ENCODE peak calls at places on chromosomes 4 and X, in five cellular contexts. F is HCT116, G is MM.1S, D is GM23248, K is OCI-LY7. Q is an unnamed sample. For H3K4me1, the result is how much of the 10 kb centered on the place peaks cover.

GRCh38 chrX:69285881-69286545 is 120.8 kb upstream of the PJA1 start:
- DNase-seq in F (peak), G (peak), D (peak), K (peak), Q (peak)

GRCh38 chr4:165631912-165632311 is 241.1 kb upstream of the TLL1 start:
- DNase-seq in F (no peak), G (no peak), D (no peak), K (no peak), Q (no peak)

GRCh38 chr4:149911995-149912394 is 96.4 kb upstream of the IQCM start:
- DNase-seq in F (no peak), G (no peak), D (no peak), K (no peak), Q (no peak)

GRCh38 chrX:17836830-17837229 is 24.3 kb downstream of the RAI2 start:
- DNase-seq in F (no peak), G (no peak), D (no peak), K (no peak), Q (no peak)

GRCh38 chr4:82975792-82976191 is 34.8 kb downstream of the LIN54 start:
- DNase-seq in F (no peak), G (no peak), D (peak), K (no peak), Q (no peak)

GRCh38 chr4:54945838-54946237 is 179.6 kb downstream of the KDR start:
- DNase-seq in F (no peak), G (no peak), D (no peak), K (peak), Q (no peak)

GRCh38 chr4:39970559-39971270 is 7.0 kb downstream of the PDS5A start:
- DNase-seq in F (peak), G (no peak), D (no peak), K (peak), Q (no peak)

GRCh38 chrX:153924149-153924861 is 1.8 kb downstream of the ARHGAP4 start:
- DNase-seq in F (no peak), G (peak), D (peak), K (peak), Q (no peak)

GRCh38 chr4:168306476-168306875 is 12.1 kb downstream of the DDX60 start:
- DNase-seq in F (no peak), G (no peak), D (no peak), K (no peak), Q (no peak)

GRCh38 chr4:112702892-112703291 is 65.9 kb downstream of the LARP7 start:
- DNase-seq in F (no peak), G (no peak), D (peak), K (no peak), Q (no peak)

GRCh38 chr4:129583868-129584267 is 487.9 kb downstream of the C4orf33 start:
- DNase-seq in F (no peak), G (no peak), D (no peak), K (no peak), Q (no peak)

GRCh38 chrX:56798866-56799864 is 70.1 kb downstream of the NBDY start:
- DNase-seq in F (no peak), G (peak), D (no peak), K (no peak), Q (no peak)

GRCh38 chr4:77434299-77435092 is 171.1 kb upstream of the CXCL13 start:
- DNase-seq in F (no peak), G (no peak), D (no peak), K (no peak), Q (no peak)

GRCh38 chr4:52358855-52359254 is 300.2 kb downstream of the USP46 start:
- DNase-seq in F (no peak), G (no peak), D (no peak), K (no peak), Q (no peak)

GRCh38 chrX:81202413-81202794 is 502 bp downstream of the SH3BGRL start:
- DNase-seq in F (no peak), G (peak), D (peak), K (no peak), Q (no peak)

GRCh38 chr4:78693777-78694456 is 82.2 kb upstream of the BMP2K start:
- DNase-seq in F (no peak), G (no peak), D (peak), K (no peak), Q (no peak)

GRCh38 chr4:123055943-123056342 is 133.5 kb upstream of the NUDT6 start:
- DNase-seq in F (no peak), G (no peak), D (peak), K (no peak), Q (no peak)

GRCh38 chrX:24151513-24151912 is 2.0 kb downstream of the ZFX start:
- DNase-seq in F (no peak), G (no peak), D (peak), K (no peak), Q (no peak)

GRCh38 chr4:183362916-183363542 is 40.8 kb upstream of the CLDN24 start:
- DNase-seq in F (peak), G (no peak), D (peak), K (no peak), Q (no peak)

GRCh38 chr4:118373614-118374255 is 20.9 kb upstream of the PRSS12 start:
- DNase-seq in F (no peak), G (peak), D (peak), K (no peak), Q (no peak)

GRCh38 chr4:144507309-144508101 is 138.5 kb upstream of the HHIP start:
- DNase-seq in F (no peak), G (no peak), D (peak), K (no peak), Q (no peak)

GRCh38 chr4:6834867-6835266 is 52.3 kb downstream of the KIAA0232 start:
- DNase-seq in F (no peak), G (no peak), D (peak), K (no peak), Q (no peak)

GRCh38 chr4:182918791-182919302 is 1.7 kb upstream of the DCTD start:
- DNase-seq in F (no peak), G (peak), D (peak), K (peak), Q (no peak)

GRCh38 chr4:174217273-174218126 is 66.0 kb downstream of the FBXO8 start:
- DNase-seq in F (no peak), G (no peak), D (peak), K (no peak), Q (peak)

GRCh38 chr4:94551616-94552564 is 100.1 kb downstream of the PDLIM5 start:
- DNase-seq in F (no peak), G (no peak), D (peak), K (no peak), Q (no peak)

GRCh38 chr4:24771241-24771640 is 24.1 kb upstream of the SOD3 start:
- DNase-seq in F (no peak), G (no peak), D (no peak), K (no peak), Q (no peak)

GRCh38 chrX:47145408-47146120 is 543 bp downstream of the RBM10 start:
- DNase-seq in F (no peak), G (no peak), D (peak), K (peak), Q (no peak)

GRCh38 chr4:109977854-109978501 is 65.3 kb downstream of the EGF start:
- DNase-seq in F (peak), G (peak), D (peak), K (peak), Q (peak)

GRCh38 chrX:74195605-74196004 is 108.4 kb upstream of the ZCCHC13 start:
- DNase-seq in F (no peak), G (no peak), D (no peak), K (no peak), Q (no peak)

GRCh38 chr4:166956484-166956883 is 277.8 kb downstream of the SPOCK3 start:
- DNase-seq in F (no peak), G (no peak), D (no peak), K (no peak), Q (no peak)

GRCh38 chr4:75708218-75708691 is 16.1 kb upstream of the USO1 start:
- DNase-seq in F (no peak), G (no peak), D (no peak), K (no peak), Q (peak)

GRCh38 chrX:153824348-153824747 is 6.0 kb downstream of the PDZD4 start:
- DNase-seq in F (no peak), G (no peak), D (no peak), K (no peak), Q (no peak)

GRCh38 chrX:15497865-15498264 is 2.7 kb upstream of the BMX start:
- DNase-seq in F (peak), G (peak), D (peak), K (peak), Q (peak)

GRCh38 chr4:182895791-182896292 is 21.3 kb downstream of the DCTD start:
- DNase-seq in F (no peak), G (no peak), D (no peak), K (no peak), Q (peak)

GRCh38 chr4:108209489-108209888 is 40.8 kb upstream of the LEF1 start:
- DNase-seq in F (no peak), G (no peak), D (no peak), K (no peak), Q (no peak)

GRCh38 chrX:78066110-78066509 is 37.9 kb upstream of the PGK1 start:
- DNase-seq in F (no peak), G (no peak), D (peak), K (no peak), Q (no peak)

GRCh38 chr4:4647041-4647440 is 105.2 kb upstream of the STX18 start:
- DNase-seq in F (no peak), G (no peak), D (peak), K (no peak), Q (no peak)

GRCh38 chrX:10101269-10101668 is 55.5 kb upstream of the CLCN4 start:
- DNase-seq in F (no peak), G (no peak), D (no peak), K (no peak), Q (no peak)

GRCh38 chrX:10103023-10103422 is 53.8 kb upstream of the CLCN4 start:
- DNase-seq in F (no peak), G (no peak), D (no peak), K (no peak), Q (no peak)

GRCh38 chrX:10099411-10099810 is 57.4 kb upstream of the CLCN4 start:
- DNase-seq in F (no peak), G (no peak), D (no peak), K (no peak), Q (no peak)

GRCh38 chrX:10104958-10105658 is 51.7 kb upstream of the CLCN4 start:
- DNase-seq in F (no peak), G (no peak), D (peak), K (no peak), Q (no peak)

DNA sequence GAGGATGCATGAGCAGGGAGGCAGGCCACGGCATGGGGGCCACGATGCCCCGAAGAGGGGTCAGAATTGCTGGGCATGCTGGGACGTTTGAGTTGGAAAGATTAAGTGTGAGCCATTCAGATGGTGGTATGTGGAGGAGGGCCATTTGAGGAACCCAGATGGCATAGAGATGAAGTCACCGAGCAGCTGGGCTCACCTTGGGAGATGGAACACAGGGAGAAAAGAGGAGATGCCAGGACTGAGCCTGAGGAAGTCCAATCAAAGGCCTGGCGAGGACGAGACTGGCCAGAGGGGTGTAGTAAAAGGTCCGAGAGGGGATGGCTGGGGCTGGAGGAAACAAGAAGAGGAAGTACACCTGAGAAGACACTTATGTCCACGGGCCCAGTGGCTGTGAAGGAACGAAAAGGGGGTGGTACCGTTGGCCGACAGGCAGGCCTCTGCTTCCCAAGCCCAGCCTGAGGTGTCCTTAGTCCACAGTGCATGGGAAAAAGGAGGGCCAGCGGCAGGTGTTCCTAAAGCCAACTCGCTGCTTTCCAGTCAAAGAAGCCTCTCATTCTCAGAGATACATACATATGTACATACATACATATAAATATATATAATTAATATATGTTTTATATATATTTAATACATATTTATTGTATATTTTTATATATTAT is 54.6 kb upstream of the CLCN4 start:
- DNase-seq in F (no peak), G (no peak), D (no peak), K (no peak), Q (no peak)
- H3K4me1 ChIP-seq in F (under half), G (under half), D (under half), K (half or more), Q (under half)

GRCh38 chr4:20251796-20252655 is at the start of gene SLIT2:
- DNase-seq in F (peak), G (peak), D (peak), K (no peak), Q (peak)
- TF ChIP-seq EZH2phosphoT487 in F (no peak), G (no peak), D (no peak), K (no peak), Q (no peak)

GRCh38 chr4:152956167-152956566 is 20.0 kb downstream of the FHDC1 start:
- DNase-seq in F (no peak), G (no peak), D (no peak), K (no peak), Q (no peak)
- H3K4me2 ChIP-seq in F (no peak), G (no peak), D (no peak), K (no peak), Q (peak)

GRCh38 chr4:38152721-38153412 is 192.7 kb downstream of the PTTG2 start:
- DNase-seq in F (no peak), G (no peak), D (no peak), K (no peak), Q (no peak)

GRCh38 chr4:38154251-38154650 is 194.1 kb downstream of the PTTG2 start:
- DNase-seq in F (no peak), G (no peak), D (no peak), K (no peak), Q (no peak)

GRCh38 chr4:38154681-38155588 is 194.7 kb downstream of the PTTG2 start:
- DNase-seq in F (no peak), G (no peak), D (peak), K (peak), Q (no peak)

GRCh38 chr4:38157592-38157991 is 197.4 kb downstream of the PTTG2 start:
- DNase-seq in F (no peak), G (no peak), D (no peak), K (no peak), Q (peak)

GRCh38 chr4:38155589-38156294 is 195.5 kb downstream of the PTTG2 start:
- DNase-seq in F (no peak), G (no peak), D (no peak), K (no peak), Q (no peak)
- H3K4me1 ChIP-seq in F (under half), G (under half), D (under half), K (under half), Q (under half)

GRCh38 chrX:105829006-105829405 is 6.7 kb downstream of the NRK start:
- DNase-seq in F (no peak), G (no peak), D (no peak), K (no peak), Q (no peak)
- TF ChIP-seq EZH2phosphoT487 in F (no peak), G (no peak), D (no peak), K (no peak), Q (no peak)

GRCh38 chr4:102809190-102809589 is 18.2 kb downstream of the UBE2D3 start:
- DNase-seq in F (no peak), G (no peak), D (peak), K (peak), Q (no peak)
- H3K4me2 ChIP-seq in F (no peak), G (no peak), D (peak), K (no peak), Q (no peak)

Q was measured in hepatocyte.